ENCODE peak calls at places on chromosomes 3 and 15, in nine cellular contexts. One of them, this sample, is unnamed.

GRCh38 chr3:63625161-63625560 is 27.3 kb upstream of the SNTN start:
- DNase-seq in keratinocyte: peak; percentile 30
- DNase-seq in adrenal gland: no peak
- DNase-seq in NB4: no peak
- DNase-seq in WTC11: no peak
- DNase-seq in CD4-positive, alpha-beta T cell: no peak
- DNase-seq in GM06990: no peak
- DNase-seq in type B pancreatic cell: no peak
- DNase-seq in endothelial cell: no peak
- DNase-seq in this sample: no peak

GRCh38 chr3:162390891-162391290 is 894.3 kb downstream of the OTOL1 start:
- DNase-seq in endothelial cell: no peak
- DNase-seq in GM06990: no peak
- DNase-seq in WTC11: no peak
- DNase-seq in keratinocyte: no peak
- DNase-seq in NB4: no peak
- DNase-seq in CD4-positive, alpha-beta T cell: no peak
- DNase-seq in type B pancreatic cell: no peak
- DNase-seq in adrenal gland: no peak
- DNase-seq in this sample: no peak

GRCh38 chr15:39573844-39574243 is 7.0 kb upstream of the THBS1 start:
- DNase-seq in CD4-positive, alpha-beta T cell: no peak
- DNase-seq in GM06990: no peak
- DNase-seq in NB4: no peak
- DNase-seq in WTC11: no peak
- DNase-seq in keratinocyte: no peak
- DNase-seq in adrenal gland: no peak
- DNase-seq in type B pancreatic cell: no peak
- DNase-seq in endothelial cell: no peak
- DNase-seq in this sample: no peak

GRCh38 chr3:143793971-143794370 is 54.3 kb downstream of the SLC9A9 start:
- DNase-seq in endothelial cell: no peak
- DNase-seq in adrenal gland: no peak
- DNase-seq in WTC11: no peak
- DNase-seq in NB4: no peak
- DNase-seq in keratinocyte: no peak
- DNase-seq in GM06990: no peak
- DNase-seq in CD4-positive, alpha-beta T cell: no peak
- DNase-seq in type B pancreatic cell: no peak
- DNase-seq in this sample: no peak

GRCh38 chr15:56052389-56053045 is 59.1 kb upstream of the NEDD4 start:
- DNase-seq in CD4-positive, alpha-beta T cell: no peak
- DNase-seq in WTC11: no peak
- DNase-seq in GM06990: peak; percentile 3
- DNase-seq in type B pancreatic cell: no peak
- DNase-seq in adrenal gland: peak; percentile 34
- DNase-seq in NB4: peak; percentile 48
- DNase-seq in endothelial cell: no peak
- DNase-seq in keratinocyte: no peak
- DNase-seq in this sample: no peak

GRCh38 chr3:51274052-51274451 is 111.0 kb upstream of the MANF start:
- DNase-seq in GM06990: no peak
- DNase-seq in NB4: no peak
- DNase-seq in adrenal gland: no peak
- DNase-seq in endothelial cell: no peak
- DNase-seq in CD4-positive, alpha-beta T cell: no peak
- DNase-seq in type B pancreatic cell: no peak
- DNase-seq in WTC11: no peak
- DNase-seq in keratinocyte: no peak
- DNase-seq in this sample: no peak

GRCh38 chr3:40324621-40325020 is 15.1 kb downstream of the EIF1B start:
- DNase-seq in type B pancreatic cell: no peak
- DNase-seq in CD4-positive, alpha-beta T cell: no peak
- DNase-seq in GM06990: no peak
- DNase-seq in WTC11: no peak
- DNase-seq in endothelial cell: no peak
- DNase-seq in adrenal gland: no peak
- DNase-seq in NB4: no peak
- DNase-seq in keratinocyte: no peak
- DNase-seq in this sample: no peak

GRCh38 chr3:183428140-183429023 is at the start of gene MCF2L2:
- DNase-seq in CD4-positive, alpha-beta T cell: peak; percentile 61
- DNase-seq in WTC11: peak; percentile 84
- DNase-seq in endothelial cell: peak; percentile 57
- DNase-seq in keratinocyte: no peak
- DNase-seq in adrenal gland: peak; percentile 88
- DNase-seq in GM06990: peak; percentile 66
- DNase-seq in NB4: peak; percentile 64
- DNase-seq in type B pancreatic cell: peak; percentile 73
- DNase-seq in this sample: peak; percentile 68

GRCh38 chr3:2166552-2166951 is 67.9 kb downstream of the CNTN4 start:
- DNase-seq in CD4-positive, alpha-beta T cell: no peak
- DNase-seq in NB4: peak; percentile 15
- DNase-seq in adrenal gland: no peak
- DNase-seq in endothelial cell: no peak
- DNase-seq in type B pancreatic cell: no peak
- DNase-seq in GM06990: no peak
- DNase-seq in keratinocyte: no peak
- DNase-seq in WTC11: no peak
- DNase-seq in this sample: no peak

GRCh38 chr3:69386535-69387385 is 872 bp upstream of the FRMD4B start:
- DNase-seq in GM06990: no peak
- DNase-seq in adrenal gland: no peak
- DNase-seq in NB4: no peak
- DNase-seq in WTC11: no peak
- DNase-seq in endothelial cell: no peak
- DNase-seq in CD4-positive, alpha-beta T cell: no peak
- DNase-seq in keratinocyte: no peak
- DNase-seq in type B pancreatic cell: no peak
- DNase-seq in this sample: no peak

GRCh38 chr3:108091498-108092259 is 848 bp upstream of the CD47 start:
- DNase-seq in adrenal gland: no peak
- DNase-seq in WTC11: peak; percentile 25
- DNase-seq in GM06990: no peak
- DNase-seq in type B pancreatic cell: peak; percentile 72
- DNase-seq in endothelial cell: no peak
- DNase-seq in CD4-positive, alpha-beta T cell: peak; percentile 54
- DNase-seq in NB4: no peak
- DNase-seq in keratinocyte: no peak
- DNase-seq in this sample: no peak

GRCh38 chr3:58824285-58824684 is 157.7 kb upstream of the FAM3D start:
- DNase-seq in keratinocyte: no peak
- DNase-seq in type B pancreatic cell: no peak
- DNase-seq in GM06990: no peak
- DNase-seq in endothelial cell: peak; percentile 71
- DNase-seq in CD4-positive, alpha-beta T cell: no peak
- DNase-seq in NB4: peak; percentile 47
- DNase-seq in WTC11: peak; percentile 77
- DNase-seq in adrenal gland: peak; percentile 42
- DNase-seq in this sample: no peak

GRCh38 chr3:98900265-98901031 is 1.0 kb downstream of the DCBLD2 start:
- DNase-seq in type B pancreatic cell: no peak
- DNase-seq in endothelial cell: no peak
- DNase-seq in WTC11: no peak
- DNase-seq in adrenal gland: no peak
- DNase-seq in CD4-positive, alpha-beta T cell: no peak
- DNase-seq in keratinocyte: no peak
- DNase-seq in NB4: no peak
- DNase-seq in GM06990: no peak
- DNase-seq in this sample: no peak

DNA sequence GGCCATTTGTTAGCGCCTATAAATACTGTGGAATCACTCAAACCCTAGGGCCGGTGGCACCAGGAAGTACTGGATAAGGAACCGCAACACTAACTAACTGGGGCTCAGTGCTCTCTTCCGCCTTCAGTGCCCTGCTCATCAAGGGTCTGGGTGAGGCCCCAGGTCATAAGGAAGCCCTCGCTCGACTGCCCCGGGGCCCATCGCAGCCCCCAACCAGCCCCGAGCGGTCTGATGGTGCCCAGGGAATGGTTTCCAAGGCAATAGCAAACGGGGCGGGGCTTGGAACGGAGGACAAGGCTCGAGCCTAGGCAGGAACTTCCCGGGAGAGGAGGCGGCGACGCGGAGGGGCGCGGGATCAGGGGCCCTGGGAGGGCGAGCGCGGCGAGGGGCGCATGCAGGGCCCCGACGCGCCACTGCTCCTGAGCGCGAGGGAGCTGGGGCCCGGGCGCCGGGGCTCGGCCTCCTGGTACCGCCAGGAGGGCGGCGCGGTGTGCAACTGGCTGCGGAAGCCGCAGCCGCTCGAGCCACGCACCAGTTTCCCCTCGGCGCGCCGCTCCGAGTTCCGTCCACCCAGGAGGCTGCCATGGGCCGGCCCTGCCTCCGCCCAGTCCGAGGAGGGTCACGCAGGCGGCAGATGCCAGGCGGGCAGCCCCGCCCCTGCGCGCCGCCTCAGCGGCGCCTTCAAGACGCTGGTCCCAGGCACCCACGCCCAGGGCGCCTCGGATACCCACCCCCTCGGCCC is at the start of gene TTLL3:
- DNase-seq in endothelial cell: peak; percentile 61
- DNase-seq in type B pancreatic cell: peak; percentile 80
- DNase-seq in WTC11: peak; percentile 81
- DNase-seq in adrenal gland: peak; percentile 80
- DNase-seq in keratinocyte: no peak
- DNase-seq in CD4-positive, alpha-beta T cell: peak; percentile 36
- DNase-seq in NB4: peak; percentile 50
- DNase-seq in GM06990: peak; percentile 66
- DNase-seq in this sample: peak; percentile 55
- TF ChIP-seq CTCF in endothelial cell: no peak
- TF ChIP-seq CTCF in type B pancreatic cell: peak; percentile 28
- TF ChIP-seq CTCF in WTC11: no peak
- TF ChIP-seq CTCF in adrenal gland: no peak
- TF ChIP-seq CTCF in keratinocyte: no peak
- TF ChIP-seq CTCF in CD4-positive, alpha-beta T cell: no peak
- TF ChIP-seq CTCF in NB4: no peak
- TF ChIP-seq CTCF in GM06990: no peak
- TF ChIP-seq CTCF in this sample: no peak

DNA sequence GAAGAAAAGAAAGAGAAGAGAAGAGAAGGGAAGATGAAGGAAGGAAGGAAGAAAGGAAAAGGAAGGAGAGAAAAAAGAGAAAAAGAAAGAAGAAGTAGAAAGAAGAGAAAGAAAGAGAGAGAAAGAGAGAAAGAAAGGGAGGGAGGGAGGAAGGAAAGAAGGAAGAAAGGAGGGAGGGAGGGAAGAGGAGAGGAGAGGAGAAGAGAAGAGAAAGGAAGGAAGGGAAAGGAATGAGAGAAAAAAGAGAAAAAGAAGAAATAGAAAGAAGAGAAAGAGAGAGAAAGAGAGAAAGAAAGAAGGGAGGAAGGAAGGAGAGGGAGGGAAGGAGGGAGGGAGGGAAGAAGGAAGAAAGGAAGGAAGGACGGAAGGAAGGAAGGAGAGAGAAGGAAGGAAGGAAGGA is 217.9 kb upstream of the POU1F1 start:
- DNase-seq in keratinocyte: no peak
- DNase-seq in GM06990: no peak
- DNase-seq in adrenal gland: no peak
- DNase-seq in type B pancreatic cell: no peak
- DNase-seq in endothelial cell: no peak
- DNase-seq in WTC11: no peak
- DNase-seq in NB4: no peak
- DNase-seq in CD4-positive, alpha-beta T cell: no peak
- DNase-seq in this sample: no peak
- TF ChIP-seq CTCF in keratinocyte: no peak
- TF ChIP-seq CTCF in GM06990: no peak
- TF ChIP-seq CTCF in adrenal gland: no peak
- TF ChIP-seq CTCF in type B pancreatic cell: no peak
- TF ChIP-seq CTCF in endothelial cell: no peak
- TF ChIP-seq CTCF in WTC11: no peak
- TF ChIP-seq CTCF in NB4: no peak
- TF ChIP-seq CTCF in CD4-positive, alpha-beta T cell: no peak
- TF ChIP-seq CTCF in this sample: peak; percentile 65

GRCh38 chr3:30766522-30766921 is 127.9 kb downstream of the GADL1 start:
- DNase-seq in adrenal gland: no peak
- DNase-seq in keratinocyte: no peak
- DNase-seq in NB4: no peak
- DNase-seq in CD4-positive, alpha-beta T cell: no peak
- DNase-seq in GM06990: no peak
- DNase-seq in endothelial cell: no peak
- DNase-seq in WTC11: no peak
- DNase-seq in type B pancreatic cell: no peak
- DNase-seq in this sample: no peak

GRCh38 chr3:30770387-30770786 is 124.1 kb downstream of the GADL1 start:
- DNase-seq in adrenal gland: peak; percentile 38
- DNase-seq in WTC11: no peak
- DNase-seq in NB4: no peak
- DNase-seq in keratinocyte: peak; percentile 73
- DNase-seq in endothelial cell: no peak
- DNase-seq in CD4-positive, alpha-beta T cell: no peak
- DNase-seq in GM06990: no peak
- DNase-seq in type B pancreatic cell: no peak
- DNase-seq in this sample: no peak

GRCh38 chr3:30774062-30774461 is 120.4 kb downstream of the GADL1 start:
- DNase-seq in CD4-positive, alpha-beta T cell: no peak
- DNase-seq in WTC11: no peak
- DNase-seq in GM06990: no peak
- DNase-seq in adrenal gland: no peak
- DNase-seq in endothelial cell: no peak
- DNase-seq in type B pancreatic cell: no peak
- DNase-seq in NB4: no peak
- DNase-seq in keratinocyte: no peak
- DNase-seq in this sample: no peak

GRCh38 chr3:30768703-30769550 is 125.5 kb downstream of the GADL1 start:
- DNase-seq in GM06990: no peak
- DNase-seq in endothelial cell: peak; percentile 82
- DNase-seq in adrenal gland: peak; percentile 79
- DNase-seq in NB4: peak; percentile 68
- DNase-seq in WTC11: peak; percentile 77
- DNase-seq in CD4-positive, alpha-beta T cell: peak; percentile 49
- DNase-seq in type B pancreatic cell: peak; percentile 77
- DNase-seq in keratinocyte: no peak
- DNase-seq in this sample: peak; percentile 27
- TF ChIP-seq CTCF in GM06990: peak; percentile 85
- TF ChIP-seq CTCF in endothelial cell: peak; percentile 83
- TF ChIP-seq CTCF in adrenal gland: peak; percentile 78
- TF ChIP-seq CTCF in NB4: peak; percentile 69
- TF ChIP-seq CTCF in WTC11: peak; percentile 72
- TF ChIP-seq CTCF in CD4-positive, alpha-beta T cell: peak; percentile 83
- TF ChIP-seq CTCF in type B pancreatic cell: peak; percentile 93
- TF ChIP-seq CTCF in keratinocyte: peak; percentile 82
- TF ChIP-seq CTCF in this sample: no peak

GRCh38 chr3:167001374-167001773 is 378.7 kb downstream of the ZBBX start:
- DNase-seq in type B pancreatic cell: no peak
- DNase-seq in keratinocyte: no peak
- DNase-seq in CD4-positive, alpha-beta T cell: no peak
- DNase-seq in adrenal gland: no peak
- DNase-seq in endothelial cell: no peak
- DNase-seq in NB4: no peak
- DNase-seq in GM06990: no peak
- DNase-seq in WTC11: no peak
- DNase-seq in this sample: no peak
- TF ChIP-seq CTCF in type B pancreatic cell: no peak
- TF ChIP-seq CTCF in keratinocyte: no peak
- TF ChIP-seq CTCF in CD4-positive, alpha-beta T cell: no peak
- TF ChIP-seq CTCF in adrenal gland: no peak
- TF ChIP-seq CTCF in endothelial cell: no peak
- TF ChIP-seq CTCF in NB4: no peak
- TF ChIP-seq CTCF in GM06990: no peak
- TF ChIP-seq CTCF in WTC11: no peak
- TF ChIP-seq CTCF in this sample: no peak

GRCh38 chr15:80475572-80475971 is 71.4 kb downstream of the ARNT2 start:
- DNase-seq in keratinocyte: no peak
- DNase-seq in type B pancreatic cell: no peak
- DNase-seq in WTC11: no peak
- DNase-seq in GM06990: no peak
- DNase-seq in NB4: no peak
- DNase-seq in endothelial cell: no peak
- DNase-seq in CD4-positive, alpha-beta T cell: no peak
- DNase-seq in adrenal gland: no peak
- DNase-seq in this sample: no peak
- TF ChIP-seq CTCF in keratinocyte: no peak
- TF ChIP-seq CTCF in type B pancreatic cell: peak; percentile 61
- TF ChIP-seq CTCF in WTC11: no peak
- TF ChIP-seq CTCF in GM06990: no peak
- TF ChIP-seq CTCF in NB4: no peak
- TF ChIP-seq CTCF in endothelial cell: peak; percentile 46
- TF ChIP-seq CTCF in CD4-positive, alpha-beta T cell: no peak
- TF ChIP-seq CTCF in adrenal gland: peak; percentile 16
- TF ChIP-seq CTCF in this sample: no peak